ENCODE peak calls at places on chromosomes 12 and 14, in ten cellular contexts. J, N, W, P, L, Y, X, M, Z and T are unnamed samples.

GRCh38 chr12:117112268-117112595 is 13.0 kb upstream of the TESC start:
- DNase-seq in J (no peak), N (no peak), W (no peak), P (no peak), L (no peak), Y (no peak), X (no peak), M (no peak), Z (no peak), T (no peak)

GRCh38 chr14:89000007-89000942 is 175.8 kb downstream of the TTC8 start:
- DNase-seq in J (peak), N (no peak), W (no peak), P (no peak), L (no peak), Y (no peak), X (no peak), M (peak), Z (peak), T (no peak)

GRCh38 chr12:10688042-10688441 is 14.2 kb upstream of the STYK1 start:
- DNase-seq in J (no peak), N (no peak), W (no peak), P (no peak), L (no peak), Y (no peak), X (no peak), M (no peak), Z (no peak), T (no peak)

GRCh38 chr12:111570090-111570961 is 28.8 kb downstream of the ATXN2 start:
- DNase-seq in J (no peak), N (no peak), W (no peak), P (no peak), L (no peak), Y (no peak), X (no peak), M (peak), Z (no peak), T (no peak)

GRCh38 chr12:44589697-44590096 is 286.4 kb downstream of the NELL2 start:
- DNase-seq in J (no peak), N (no peak), W (no peak), P (no peak), L (no peak), Y (no peak), X (no peak), M (no peak), Z (no peak), T (no peak)

GRCh38 chr12:6839482-6840201 is 1.1 kb upstream of the GNB3 start:
- DNase-seq in J (peak), N (no peak), W (no peak), P (no peak), L (no peak), Y (no peak), X (peak), M (no peak), Z (no peak), T (peak)

GRCh38 chr14:64775081-64775777 is 71.0 kb downstream of the PLEKHG3 start:
- DNase-seq in J (no peak), N (no peak), W (no peak), P (no peak), L (no peak), Y (no peak), X (no peak), M (no peak), Z (no peak), T (peak)

GRCh38 chr12:64526859-64527258 is 74.9 kb downstream of the TBK1 start:
- DNase-seq in J (no peak), N (no peak), W (no peak), P (no peak), L (no peak), Y (no peak), X (no peak), M (no peak), Z (no peak), T (no peak)

GRCh38 chr12:83313827-83314226 is 627.1 kb downstream of the TMTC2 start:
- DNase-seq in J (no peak), N (no peak), W (no peak), P (no peak), L (no peak), Y (no peak), X (no peak), M (no peak), Z (no peak), T (no peak)

GRCh38 chr14:61766136-61766535 is 3.9 kb downstream of the SNAPC1 start:
- DNase-seq in J (no peak), N (no peak), W (no peak), P (no peak), L (no peak), Y (no peak), X (no peak), M (no peak), Z (no peak), T (no peak)

GRCh38 chr12:48350249-48351021 is at the start of gene ZNF641:
- DNase-seq in J (peak), N (peak), W (peak), P (peak), L (peak), Y (peak), X (peak), M (peak), Z (peak), T (peak)

GRCh38 chr12:2009623-2010022 is 5.4 kb upstream of the DCP1B start:
- DNase-seq in J (no peak), N (no peak), W (no peak), P (no peak), L (no peak), Y (no peak), X (no peak), M (no peak), Z (no peak), T (no peak)

GRCh38 chr14:102088012-102088792 is 1.4 kb upstream of the HSP90AA1 start:
- DNase-seq in J (peak), N (peak), W (peak), P (peak), L (peak), Y (peak), X (peak), M (no peak), Z (peak), T (peak)

GRCh38 chr12:102300824-102301461 is 103.3 kb upstream of the PMCH start:
- DNase-seq in J (no peak), N (no peak), W (no peak), P (no peak), L (no peak), Y (no peak), X (no peak), M (peak), Z (peak), T (no peak)

GRCh38 chr14:56581041-56581727 is 1.6 kb downstream of the TMEM260 start:
- DNase-seq in J (no peak), N (no peak), W (no peak), P (no peak), L (no peak), Y (no peak), X (no peak), M (no peak), Z (no peak), T (no peak)

GRCh38 chr14:78254911-78255431 is 84.8 kb downstream of the NRXN3 start:
- DNase-seq in J (no peak), N (no peak), W (no peak), P (no peak), L (no peak), Y (peak), X (no peak), M (no peak), Z (peak), T (no peak)

GRCh38 chr14:39781466-39781865 is 349.2 kb upstream of the FBXO33 start:
- DNase-seq in J (no peak), N (no peak), W (no peak), P (no peak), L (no peak), Y (no peak), X (no peak), M (no peak), Z (no peak), T (no peak)

GRCh38 chr12:94180558-94181296 is 32.4 kb downstream of the PLXNC1 start:
- DNase-seq in J (no peak), N (no peak), W (no peak), P (no peak), L (no peak), Y (no peak), X (no peak), M (no peak), Z (no peak), T (peak)

GRCh38 chr14:23284654-23285529 is 1.0 kb downstream of the HOMEZ start:
- DNase-seq in J (no peak), N (no peak), W (no peak), P (no peak), L (peak), Y (peak), X (no peak), M (peak), Z (no peak), T (no peak)

GRCh38 chr12:93763746-93764147 is 86.6 kb downstream of the CRADD start:
- DNase-seq in J (no peak), N (no peak), W (no peak), P (no peak), L (no peak), Y (no peak), X (no peak), M (no peak), Z (no peak), T (no peak)

GRCh38 chr12:53298154-53298553 is 1.3 kb upstream of the MYG1 start:
- DNase-seq in J (no peak), N (no peak), W (no peak), P (no peak), L (no peak), Y (no peak), X (no peak), M (peak), Z (no peak), T (no peak)

GRCh38 chr14:61839452-61839851 is 77.2 kb downstream of the SNAPC1 start:
- DNase-seq in J (no peak), N (no peak), W (no peak), P (no peak), L (no peak), Y (no peak), X (no peak), M (peak), Z (no peak), T (no peak)

GRCh38 chr12:51025748-51026654 is at the start of gene SLC11A2:
- DNase-seq in J (peak), N (peak), W (peak), P (peak), L (peak), Y (peak), X (peak), M (peak), Z (peak), T (peak)
- TF ChIP-seq POLR2A in J (no peak), N (no peak), W (peak), P (peak), L (peak), Y (peak), X (no peak), M (peak), Z (peak), T (peak)

GRCh38 chr12:614727-615060 is 48.6 kb downstream of the NINJ2 start:
- DNase-seq in J (no peak), N (no peak), W (no peak), P (no peak), L (no peak), Y (no peak), X (no peak), M (no peak), Z (no peak), T (no peak)

GRCh38 chr12:615620-616019 is 47.6 kb downstream of the NINJ2 start:
- DNase-seq in J (no peak), N (no peak), W (no peak), P (no peak), L (peak), Y (no peak), X (no peak), M (no peak), Z (no peak), T (no peak)

GRCh38 chr12:619346-619745 is 43.9 kb downstream of the NINJ2 start:
- DNase-seq in J (no peak), N (no peak), W (no peak), P (no peak), L (peak), Y (no peak), X (no peak), M (no peak), Z (no peak), T (peak)

GRCh38 chr12:618626-619025 is 44.6 kb downstream of the NINJ2 start:
- DNase-seq in J (no peak), N (no peak), W (no peak), P (no peak), L (no peak), Y (no peak), X (no peak), M (no peak), Z (no peak), T (no peak)

GRCh38 chr12:617304-617915 is 45.8 kb downstream of the NINJ2 start:
- DNase-seq in J (peak), N (peak), W (no peak), P (no peak), L (peak), Y (peak), X (no peak), M (peak), Z (peak), T (peak)
- TF ChIP-seq POLR2A in J (no peak), N (no peak), W (no peak), P (no peak), L (peak), Y (peak), X (no peak), M (no peak), Z (no peak), T (peak)

DNA sequence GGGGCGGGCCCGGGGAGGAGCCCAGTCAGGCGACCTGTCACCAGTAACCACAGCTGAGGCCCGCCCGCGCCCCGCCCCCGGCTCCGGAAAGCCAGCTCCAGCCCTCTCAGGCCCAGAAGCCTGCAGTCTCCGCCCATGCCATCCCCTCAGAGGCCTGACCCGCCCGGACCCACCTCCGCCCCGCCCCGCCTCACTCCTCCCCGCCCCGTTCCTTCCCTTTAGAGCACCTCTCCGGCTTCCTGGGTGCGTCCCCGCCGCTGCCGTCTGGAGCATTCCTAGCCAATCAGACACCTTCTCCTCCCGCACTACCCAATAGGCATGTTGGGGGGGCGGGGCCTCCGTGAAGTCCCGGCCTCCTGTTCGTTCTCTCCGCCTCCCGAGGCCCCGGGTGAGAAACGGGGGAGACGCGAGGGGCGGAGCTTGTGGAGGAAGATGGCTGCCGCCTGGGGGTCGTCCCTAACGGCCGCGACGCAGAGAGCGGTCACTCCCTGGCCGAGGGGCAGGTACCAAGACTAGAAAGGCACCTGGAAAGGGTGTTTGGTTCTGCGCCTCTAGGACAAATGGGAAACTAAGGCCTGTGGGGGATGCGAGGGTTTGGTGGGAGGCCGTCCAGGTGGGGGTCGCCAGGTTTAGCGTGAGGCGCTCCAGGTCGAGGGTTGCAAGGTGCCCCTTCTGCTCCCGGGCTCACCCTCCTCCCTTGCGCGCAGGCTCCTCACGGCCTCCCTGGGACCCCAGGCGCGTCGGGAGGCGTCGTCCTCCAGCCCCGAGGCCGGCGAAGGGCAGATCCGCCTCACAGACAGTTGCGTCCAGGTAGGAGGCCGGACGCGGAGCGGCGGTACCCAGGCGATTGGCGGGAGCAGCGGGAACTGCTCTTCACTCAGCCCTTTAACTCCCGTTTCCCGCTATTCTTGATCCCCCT is at the start of gene ISCA2:
- DNase-seq in J (peak), N (peak), W (peak), P (peak), L (peak), Y (peak), X (peak), M (peak), Z (peak), T (peak)
- TF ChIP-seq POLR2A in J (no peak), N (no peak), W (no peak), P (peak), L (peak), Y (peak), X (peak), M (peak), Z (peak), T (no peak)

DNA sequence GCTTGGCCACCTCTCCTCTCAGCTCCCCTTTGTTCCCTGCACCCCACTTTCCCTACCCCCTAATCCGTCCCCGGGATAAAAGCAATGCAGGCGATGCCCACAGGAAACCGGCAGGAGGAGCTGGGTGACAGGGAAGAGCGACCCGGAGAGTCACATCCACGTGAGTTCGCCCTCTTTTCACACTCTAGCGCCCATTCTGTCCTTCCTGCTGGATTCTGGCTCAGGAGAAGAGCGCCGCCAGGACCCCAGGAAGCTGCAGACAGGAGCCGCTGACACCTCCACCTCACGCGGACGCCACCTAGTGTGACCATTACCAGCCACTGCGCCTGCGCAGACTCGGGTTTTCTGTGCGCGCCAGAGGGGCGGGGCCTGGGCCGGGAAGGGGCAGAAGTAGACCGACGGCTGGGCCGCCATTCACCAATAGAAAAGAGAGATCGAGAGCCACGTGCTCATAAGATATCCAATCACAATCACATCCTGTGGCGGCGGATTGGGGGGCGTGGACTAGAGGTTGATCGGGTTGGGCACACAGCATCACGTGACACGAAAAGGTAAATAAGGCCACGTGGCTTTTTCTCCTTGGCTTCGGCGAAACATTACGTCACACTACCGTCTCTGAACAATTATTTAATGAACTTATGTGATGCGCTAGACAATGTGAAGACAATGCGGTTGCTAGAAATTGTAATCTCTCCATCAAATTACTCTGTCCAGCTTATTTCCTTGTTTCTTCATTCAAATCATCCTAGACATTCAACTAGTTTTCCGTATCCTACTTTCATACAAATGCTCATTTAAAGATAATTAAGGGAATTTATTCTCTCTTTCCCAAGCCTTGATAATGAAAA is 10.1 kb downstream of the PLA2G1B start:
- DNase-seq in J (peak), N (peak), W (peak), P (peak), L (peak), Y (peak), X (peak), M (peak), Z (peak), T (peak)
- TF ChIP-seq POLR2A in J (peak), N (no peak), W (peak), P (peak), L (peak), Y (peak), X (peak), M (peak), Z (peak), T (peak)

GRCh38 chr12:121888478-121889266 is at the start of gene PSMD9:
- DNase-seq in J (peak), N (peak), W (peak), P (peak), L (peak), Y (peak), X (peak), M (peak), Z (peak), T (peak)
- TF ChIP-seq POLR2A in J (peak), N (no peak), W (no peak), P (peak), L (peak), Y (no peak), X (peak), M (peak), Z (peak), T (peak)

DNA sequence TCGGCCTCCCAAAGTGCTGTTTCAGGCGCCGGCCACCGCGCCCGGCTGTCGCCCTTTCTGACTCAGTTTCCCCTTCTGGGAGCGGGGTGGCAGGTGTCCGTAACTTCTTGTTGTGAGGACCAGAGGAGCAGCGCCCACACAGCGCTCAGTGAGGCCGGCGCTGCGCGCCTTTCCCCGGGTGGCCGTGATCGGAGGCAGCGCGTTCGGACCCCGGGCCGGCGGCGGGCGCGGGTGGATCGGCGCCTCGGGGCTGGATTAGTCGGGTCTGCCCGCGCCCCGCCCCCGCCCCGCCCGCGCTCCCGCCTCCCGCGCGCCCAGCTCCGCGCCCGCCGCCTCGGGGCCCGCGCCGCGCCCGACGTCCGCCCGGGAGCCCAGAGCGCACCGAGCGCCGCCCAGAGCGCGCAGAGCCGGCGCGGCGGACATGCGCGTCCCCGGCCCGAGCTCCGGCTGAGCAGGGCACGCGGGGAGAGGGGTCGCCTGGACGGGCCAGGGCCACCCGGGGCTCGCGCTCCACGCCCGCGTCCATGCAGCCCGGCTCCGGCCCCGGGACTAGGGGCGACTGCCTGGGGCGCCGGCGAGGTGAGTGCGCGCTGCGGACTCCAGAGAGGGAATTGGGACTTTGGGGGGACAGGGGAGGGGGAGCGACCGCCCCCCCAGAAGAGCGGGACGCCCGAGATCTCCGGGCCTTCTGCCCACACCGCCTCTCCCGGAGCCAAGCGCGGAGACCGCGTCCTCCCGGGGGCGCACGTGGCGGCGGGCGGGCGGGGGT is 50.5 kb downstream of the LRCOL1 start:
- DNase-seq in J (peak), N (peak), W (no peak), P (peak), L (no peak), Y (no peak), X (peak), M (peak), Z (peak), T (no peak)
- TF ChIP-seq POLR2A in J (no peak), N (no peak), W (no peak), P (peak), L (no peak), Y (no peak), X (no peak), M (no peak), Z (no peak), T (no peak)